ENCODE peak calls at places on chromosomes 1 and 21, in nine cellular contexts. R is psoas muscle, H is epithelial cell of esophagus, P is cardiac muscle cell, G is fibroblast of the aortic adventitia, L is HL-60, N is GM12878, F is BE2C, S is GM13977. T is an unnamed sample.
A peak's percentile ranks its signal among the peaks of the same experiment; 100 is the strongest.

GRCh38 chr1:11979453-11979817 is 809 bp upstream of the MFN2 start:
- DNase-seq in R (no peak), H (no peak), P (no peak), G (no peak), L (no peak), N (no peak), F (no peak), S (no peak), T (no peak)

GRCh38 chr21:46294647-46295176 is 8.6 kb downstream of the YBEY start:
- DNase-seq in R (no peak), H (peak; percentile 23), P (no peak), G (peak; percentile 52), L (no peak), N (no peak), F (no peak), S (peak; percentile 65), T (no peak)

GRCh38 chr1:175172503-175172902 is 20.1 kb downstream of the KIAA0040 start:
- DNase-seq in R (no peak), H (no peak), P (no peak), G (no peak), L (no peak), N (no peak), F (no peak), S (no peak), T (no peak)

GRCh38 chr21:34609244-34609950 is 5.5 kb downstream of the RCAN1 start:
- DNase-seq in R (no peak), H (peak; percentile 84), P (no peak), G (no peak), L (no peak), N (no peak), F (no peak), S (no peak), T (no peak)

GRCh38 chr1:32500387-32501209 is 35.7 kb downstream of the ZBTB8B start:
- DNase-seq in R (peak; percentile 86), H (peak; percentile 78), P (peak; percentile 75), G (peak; percentile 54), L (peak; percentile 64), N (no peak), F (peak; percentile 56), S (peak; percentile 84), T (peak; percentile 52)

GRCh38 chr1:94247146-94248094 is 10.0 kb upstream of the ARHGAP29 start:
- DNase-seq in R (peak; percentile 91), H (peak; percentile 79), P (peak; percentile 90), G (peak; percentile 58), L (peak; percentile 25), N (no peak), F (peak; percentile 81), S (peak; percentile 79), T (peak; percentile 52)

GRCh38 chr1:175774921-175775320 is 31.5 kb upstream of the TNR start:
- DNase-seq in R (no peak), H (no peak), P (no peak), G (no peak), L (no peak), N (no peak), F (no peak), S (no peak), T (no peak)

GRCh38 chr1:30375156-30375555 is 348.2 kb downstream of the MATN1 start:
- DNase-seq in R (no peak), H (no peak), P (no peak), G (no peak), L (no peak), N (no peak), F (no peak), S (no peak), T (no peak)

GRCh38 chr1:190116921-190117320 is 360.7 kb downstream of the BRINP3 start:
- DNase-seq in R (no peak), H (no peak), P (no peak), G (no peak), L (no peak), N (no peak), F (no peak), S (no peak), T (no peak)

GRCh38 chr21:35427320-35428040 is 378.4 kb upstream of the RUNX1 start:
- DNase-seq in R (no peak), H (no peak), P (no peak), G (peak; percentile 34), L (no peak), N (no peak), F (no peak), S (no peak), T (no peak)

GRCh38 chr21:33858672-33859372 is 56.8 kb downstream of the ATP5PO start:
- DNase-seq in R (peak; percentile 44), H (no peak), P (no peak), G (peak; percentile 33), L (no peak), N (no peak), F (no peak), S (no peak), T (no peak)

GRCh38 chr1:234533975-234534876 is 55.2 kb upstream of the TARBP1 start:
- DNase-seq in R (peak; percentile 94), H (peak; percentile 95), P (peak; percentile 35), G (peak; percentile 100), L (no peak), N (no peak), F (peak; percentile 38), S (no peak), T (no peak)

GRCh38 chr1:245380790-245381535 is 226.2 kb downstream of the KIF26B start:
- DNase-seq in R (no peak), H (no peak), P (no peak), G (peak; percentile 38), L (no peak), N (no peak), F (peak; percentile 42), S (no peak), T (no peak)
- TF ChIP-seq CTCF in R (peak; percentile 18), H (no peak), P (peak; percentile 30), G (peak; percentile 48), L (no peak), N (no peak), F (peak; percentile 75), S (peak; percentile 23), T (no peak)

DNA sequence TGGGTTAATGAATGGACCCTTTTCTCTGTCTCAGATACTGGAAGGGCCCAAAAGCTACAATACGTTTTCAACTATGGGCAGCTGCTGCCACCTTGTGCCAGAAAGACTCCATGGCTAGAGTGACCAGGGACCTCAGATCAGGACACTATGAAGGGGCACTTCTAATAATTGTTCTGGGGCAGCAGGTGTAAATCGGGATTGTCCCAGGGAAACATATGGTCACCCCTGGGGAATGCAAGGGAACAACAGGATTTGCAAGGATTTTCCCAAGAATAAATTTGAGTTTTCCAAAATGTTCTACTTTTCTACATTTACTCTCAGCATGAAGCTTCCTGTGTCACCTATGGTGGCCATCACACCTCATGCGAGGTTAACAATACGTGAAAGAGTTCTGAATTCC is 12.0 kb upstream of the FCAMR start:
- DNase-seq in R (no peak), H (peak; percentile 59), P (peak; percentile 72), G (peak; percentile 40), L (peak; percentile 54), N (no peak), F (peak; percentile 46), S (peak; percentile 67), T (no peak)
- TF ChIP-seq CTCF in R (peak; percentile 58), H (peak; percentile 86), P (peak; percentile 76), G (peak; percentile 69), L (peak; percentile 80), N (peak; percentile 85), F (peak; percentile 79), S (peak; percentile 82), T (peak; percentile 87)

GRCh38 chr1:53172751-53173498 is 23.7 kb upstream of the CPT2 start:
- DNase-seq in R (no peak), H (no peak), P (peak; percentile 24), G (peak; percentile 75), L (no peak), N (no peak), F (no peak), S (peak; percentile 64), T (no peak)

GRCh38 chr1:53180951-53181350 is 15.7 kb upstream of the CPT2 start:
- DNase-seq in R (no peak), H (no peak), P (no peak), G (no peak), L (no peak), N (no peak), F (no peak), S (no peak), T (no peak)

GRCh38 chr1:53175302-53175913 is 21.2 kb upstream of the CPT2 start:
- DNase-seq in R (no peak), H (no peak), P (no peak), G (peak; percentile 91), L (no peak), N (no peak), F (no peak), S (no peak), T (no peak)

GRCh38 chr1:53180226-53180625 is 16.4 kb upstream of the CPT2 start:
- DNase-seq in R (no peak), H (no peak), P (no peak), G (peak; percentile 86), L (no peak), N (no peak), F (no peak), S (no peak), T (no peak)

GRCh38 chr1:53176452-53177344 is 19.9 kb upstream of the CPT2 start:
- DNase-seq in R (no peak), H (peak; percentile 71), P (peak; percentile 41), G (peak; percentile 74), L (no peak), N (no peak), F (peak; percentile 15), S (no peak), T (no peak)
- TF ChIP-seq CTCF in R (no peak), H (peak; percentile 34), P (peak; percentile 37), G (peak; percentile 41), L (no peak), N (no peak), F (peak; percentile 28), S (no peak), T (no peak)

GRCh38 chr1:110476028-110476765 is 25.2 kb downstream of the PROK1 start:
- DNase-seq in R (no peak), H (no peak), P (no peak), G (no peak), L (no peak), N (no peak), F (no peak), S (no peak), T (no peak)

GRCh38 chr1:110477041-110477440 is 26.1 kb downstream of the PROK1 start:
- DNase-seq in R (no peak), H (peak; percentile 95), P (peak; percentile 23), G (peak; percentile 75), L (no peak), N (no peak), F (no peak), S (no peak), T (no peak)

GRCh38 chr1:110478886-110479285 is 27.9 kb downstream of the PROK1 start:
- DNase-seq in R (no peak), H (no peak), P (no peak), G (no peak), L (no peak), N (no peak), F (no peak), S (no peak), T (no peak)

GRCh38 chr1:110478241-110478640 is 27.3 kb downstream of the PROK1 start:
- DNase-seq in R (no peak), H (no peak), P (no peak), G (no peak), L (no peak), N (no peak), F (no peak), S (no peak), T (no peak)

DNA sequence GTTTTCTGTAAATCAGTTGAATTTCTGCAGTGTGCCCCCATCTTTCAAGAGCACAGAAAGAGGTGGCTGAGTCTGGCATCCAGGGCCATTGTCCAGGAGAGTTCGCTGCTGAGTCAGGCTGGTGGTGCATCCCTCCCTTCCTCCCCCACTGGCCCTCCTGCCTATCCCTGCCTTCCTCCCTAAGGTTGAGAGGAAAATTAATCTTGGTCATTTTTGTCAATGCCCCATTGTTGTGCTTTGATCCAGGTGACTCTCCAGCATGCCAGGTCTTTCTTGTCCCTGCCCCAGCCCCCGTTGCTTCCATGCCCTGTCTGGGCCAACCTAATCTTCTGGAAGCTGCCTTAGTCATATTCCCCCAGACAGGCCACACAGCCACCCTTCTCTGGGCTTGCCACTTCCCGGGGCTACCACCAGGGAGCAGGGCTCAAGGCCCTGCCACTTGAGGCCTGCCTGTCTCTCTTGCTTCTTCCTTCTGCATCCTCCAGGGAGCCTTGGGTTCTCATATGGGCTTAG is 26.6 kb downstream of the PROK1 start:
- DNase-seq in R (no peak), H (peak; percentile 40), P (no peak), G (no peak), L (no peak), N (no peak), F (no peak), S (no peak), T (no peak)
- TF ChIP-seq CTCF in R (no peak), H (peak; percentile 35), P (peak; percentile 36), G (peak; percentile 22), L (peak; percentile 22), N (peak; percentile 34), F (no peak), S (peak; percentile 22), T (peak; percentile 15)